ENCODE peak calls at places on chromosomes 7 and 10, in nine cellular contexts. Y is stomach, U is heart left ventricle, V is dorsolateral prefrontal cortex, C is IMR-90, F is neuronal stem cell, D is coronary artery, Z is esophagus squamous epithelium, W is suprapubic skin. X is an unnamed sample.

GRCh38 chr10:52314822-52315552 is 906 bp downstream of the DKK1 start:
- DNase-seq in Y (no peak), C (peak), W (peak), D (no peak), Z (no peak), U (no peak), V (no peak), F (no peak), X (peak)

GRCh38 chr10:121154846-121155245 is 303.7 kb downstream of the WDR11 start:
- DNase-seq in U (no peak), Z (no peak), V (peak), Y (no peak), W (no peak), F (no peak), C (no peak), D (no peak), X (no peak)

GRCh38 chr7:24129597-24129996 is 154.4 kb upstream of the NPY start:
- DNase-seq in C (peak), F (no peak), D (no peak), Z (no peak), U (no peak), Y (no peak), V (no peak), W (no peak), X (no peak)

GRCh38 chr10:52752261-52752660 is 20.3 kb downstream of the MBL2 start:
- DNase-seq in F (no peak), Y (no peak), C (no peak), W (no peak), Z (no peak), D (no peak), U (no peak), V (no peak), X (no peak)

GRCh38 chr7:116138202-116138801 is 72.0 kb upstream of the TES start:
- DNase-seq in V (no peak), C (peak), F (peak), Y (no peak), Z (no peak), U (no peak), D (no peak), W (no peak), X (no peak)

GRCh38 chr10:131886181-131886716 is 14.6 kb upstream of the PPP2R2D start:
- DNase-seq in Y (no peak), C (no peak), D (no peak), Z (no peak), F (no peak), W (no peak), U (no peak), V (no peak), X (peak)

GRCh38 chr7:515628-516027 is 4.0 kb downstream of the PDGFA start:
- DNase-seq in V (no peak), W (no peak), C (no peak), Z (no peak), D (no peak), F (no peak), Y (no peak), U (no peak), X (no peak)

GRCh38 chr7:100655908-100656674 is at the start of gene ACTL6B:
- DNase-seq in C (peak), Y (peak), D (no peak), W (no peak), V (peak), U (peak), Z (no peak), F (peak), X (no peak)

GRCh38 chr7:55413442-55413841 is 48.3 kb downstream of the LANCL2 start:
- DNase-seq in Y (no peak), F (no peak), C (no peak), U (no peak), V (no peak), Z (no peak), W (no peak), D (no peak), X (no peak)

GRCh38 chr7:44327981-44328380 is 2.6 kb upstream of the CAMK2B start:
- DNase-seq in D (no peak), Z (no peak), C (no peak), V (no peak), W (no peak), F (no peak), Y (no peak), U (no peak), X (no peak)

GRCh38 chr7:1192171-1192676 is 32.2 kb upstream of the ZFAND2A start:
- DNase-seq in W (no peak), D (no peak), C (peak), U (no peak), Y (no peak), V (no peak), Z (no peak), F (no peak), X (no peak)

GRCh38 chr7:335358-336148 is 45.6 kb downstream of the FOXL3 start:
- DNase-seq in V (no peak), F (no peak), U (no peak), C (no peak), Y (no peak), Z (no peak), W (no peak), D (no peak), X (no peak)

GRCh38 chr7:142380064-142380463 is 122.2 kb upstream of the PRSS58 start:
- DNase-seq in C (no peak), V (no peak), D (no peak), F (no peak), Y (no peak), U (no peak), Z (no peak), W (no peak), X (no peak)

GRCh38 chr10:49433069-49433468 is 37.2 kb upstream of the DRGX start:
- DNase-seq in F (no peak), Z (no peak), C (no peak), W (no peak), V (no peak), U (no peak), Y (no peak), D (no peak), X (no peak)

GRCh38 chr7:11831383-11831726 is 643 bp downstream of the THSD7A start:
- DNase-seq in D (no peak), V (no peak), W (no peak), Z (no peak), C (no peak), Y (no peak), U (no peak), F (no peak), X (no peak)

GRCh38 chr7:46745700-46746090 is 824.6 kb upstream of the IGFBP3 start:
- DNase-seq in D (no peak), Z (no peak), W (no peak), U (no peak), F (no peak), C (peak), Y (no peak), V (no peak), X (no peak)

GRCh38 chr10:80416401-80417098 is 8.2 kb downstream of the PRXL2A start:
- DNase-seq in D (no peak), C (no peak), F (no peak), Y (peak), V (peak), Z (no peak), U (peak), W (peak), X (no peak)

GRCh38 chr10:50552771-50553535 is 70.8 kb downstream of the SGMS1 start:
- DNase-seq in D (no peak), V (no peak), Y (peak), C (peak), U (no peak), F (no peak), Z (no peak), W (no peak), X (no peak)

GRCh38 chr10:127424594-127425264 is 124.4 kb upstream of the NPS start:
- DNase-seq in D (no peak), Y (no peak), Z (no peak), W (no peak), U (no peak), C (peak), F (no peak), V (no peak), X (no peak)

GRCh38 chr10:88392222-88392621 is 190.9 kb downstream of the RNLS start:
- DNase-seq in D (no peak), U (no peak), Y (no peak), F (no peak), C (no peak), V (no peak), W (no peak), Z (no peak), X (no peak)

GRCh38 chr10:22931948-22932347 is 4.1 kb downstream of the ARMC3 start:
- DNase-seq in F (no peak), Z (no peak), U (no peak), V (no peak), W (no peak), C (peak), D (no peak), Y (peak), X (no peak)

GRCh38 chr7:87110778-87111177 is 41.5 kb upstream of the DMTF1 start:
- DNase-seq in Z (no peak), W (no peak), V (no peak), U (no peak), C (peak), F (no peak), Y (no peak), D (no peak), X (no peak)

GRCh38 chr10:47023237-47024045 is 112.2 kb downstream of the PTPN20 start:
- DNase-seq in Z (no peak), U (no peak), W (peak), F (no peak), D (peak), V (no peak), C (no peak), Y (peak), X (peak)

GRCh38 chr7:159119851-159120539 is 24.7 kb downstream of the VIPR2 start:
- DNase-seq in V (peak), Y (no peak), Z (no peak), W (peak), C (no peak), F (no peak), U (no peak), D (peak), X (peak)

GRCh38 chr7:159121476-159121875 is 23.2 kb downstream of the VIPR2 start:
- DNase-seq in U (no peak), Y (no peak), V (no peak), F (no peak), Z (no peak), W (no peak), D (no peak), C (no peak), X (no peak)

GRCh38 chr7:159120540-159120919 is 24.1 kb downstream of the VIPR2 start:
- DNase-seq in Z (no peak), F (no peak), U (no peak), Y (no peak), V (peak), D (peak), W (peak), C (no peak), X (no peak)

GRCh38 chr7:159122276-159122675 is 22.4 kb downstream of the VIPR2 start:
- DNase-seq in V (no peak), U (no peak), C (no peak), W (peak), Y (no peak), D (peak), Z (no peak), F (no peak), X (peak)

GRCh38 chr7:159121068-159121467 is 23.6 kb downstream of the VIPR2 start:
- DNase-seq in V (peak), F (no peak), Z (no peak), U (no peak), W (peak), D (peak), C (no peak), Y (no peak), X (no peak)
- H3K27ac ChIP-seq in V (no peak), F (no peak), Z (no peak), U (no peak), W (no peak), D (no peak), C (no peak), Y (no peak), X (no peak)

GRCh38 chr10:82942572-82943091 is 1067.6 kb downstream of the NRG3 start:
- DNase-seq in Y (no peak), Z (no peak), C (no peak), U (no peak), F (no peak), V (no peak), D (no peak), W (no peak), X (no peak)
- H3K27ac ChIP-seq in Y (no peak), Z (no peak), C (no peak), U (no peak), F (no peak), V (no peak), D (peak), W (no peak), X (peak)

GRCh38 chr10:58951750-58952149 is 224.7 kb upstream of the PHYHIPL start:
- DNase-seq in Z (no peak), V (no peak), D (no peak), W (no peak), U (no peak), Y (no peak), F (no peak), C (no peak), X (no peak)

GRCh38 chr10:58954163-58954562 is 222.3 kb upstream of the PHYHIPL start:
- DNase-seq in D (no peak), F (no peak), U (no peak), C (no peak), W (no peak), Z (no peak), Y (no peak), V (no peak), X (no peak)

GRCh38 chr10:58951087-58951486 is 225.4 kb upstream of the PHYHIPL start:
- DNase-seq in Y (no peak), F (no peak), Z (no peak), C (no peak), W (no peak), D (no peak), U (no peak), V (no peak), X (no peak)

GRCh38 chr10:58952162-58952561 is 224.3 kb upstream of the PHYHIPL start:
- DNase-seq in U (no peak), C (no peak), F (no peak), W (no peak), Y (no peak), V (no peak), Z (no peak), D (no peak), X (no peak)

DNA sequence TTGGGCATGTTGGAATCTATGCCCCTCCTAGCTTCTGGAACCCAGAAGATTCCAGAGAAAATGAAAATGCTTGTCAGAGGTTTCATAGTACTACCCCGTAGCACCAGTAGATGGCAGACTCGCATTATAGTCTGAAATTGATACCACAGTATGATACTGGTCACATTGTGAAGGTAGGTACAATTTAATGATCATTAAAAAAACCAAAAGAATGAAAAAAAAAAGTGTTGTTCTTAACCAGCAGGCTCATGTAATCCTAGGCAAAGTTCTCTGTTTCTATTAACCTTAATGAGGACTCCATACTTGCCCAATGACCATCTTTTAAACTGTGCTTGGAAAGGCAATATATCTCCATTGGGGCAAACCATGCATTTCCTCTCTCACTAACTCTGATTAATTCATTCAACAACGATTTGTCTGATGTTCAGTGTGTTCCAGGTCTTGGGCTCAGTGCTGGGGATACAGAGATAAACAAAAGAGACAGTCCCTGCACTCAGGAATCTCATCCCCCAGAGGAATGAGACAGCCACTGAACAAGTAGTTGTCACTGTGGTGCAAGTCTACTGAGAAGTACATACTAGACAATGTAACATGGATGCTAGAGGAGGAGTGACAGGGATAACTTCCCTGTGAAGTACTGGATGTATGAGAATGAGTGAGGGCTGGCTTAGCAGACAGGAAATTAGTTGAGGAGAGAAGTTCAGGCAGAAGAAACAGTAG is 223.5 kb upstream of the PHYHIPL start:
- DNase-seq in D (no peak), U (no peak), Z (no peak), Y (peak), F (peak), C (peak), V (no peak), W (no peak), X (no peak)
- H3K27ac ChIP-seq in D (peak), U (peak), Z (peak), Y (peak), F (no peak), C (no peak), V (peak), W (peak), X (peak)

GRCh38 chr10:18681366-18681765 is 22.1 kb downstream of the ARL5B start:
- DNase-seq in U (no peak), V (no peak), Z (no peak), F (no peak), C (peak), Y (no peak), D (no peak), W (no peak), X (no peak)
- H3K27ac ChIP-seq in U (no peak), V (no peak), Z (no peak), F (no peak), C (peak), Y (no peak), D (no peak), W (no peak), X (no peak)

X was measured in spleen.